ENCODE peak calls at places on chromosomes 7 and 10, in five cellular contexts. One of them, this sample, is unnamed.

GRCh38 chr10:77889277-77889903 is 37.2 kb downstream of the DLG5 start:
- DNase-seq in uterus: no peak
- DNase-seq in GM10248: no peak
- DNase-seq in IMR-90: no peak
- DNase-seq in BE2C: no peak
- DNase-seq in this sample: no peak

GRCh38 chr10:3427316-3427715 is 254.7 kb upstream of the PITRM1 start:
- DNase-seq in GM10248: no peak
- DNase-seq in BE2C: no peak
- DNase-seq in IMR-90: peak; percentile 36
- DNase-seq in uterus: no peak
- DNase-seq in this sample: no peak

GRCh38 chr10:72328045-72328828 is 26.5 kb downstream of the DNAJB12 start:
- DNase-seq in IMR-90: peak; percentile 57
- DNase-seq in uterus: peak; percentile 61
- DNase-seq in GM10248: no peak
- DNase-seq in BE2C: peak; percentile 81
- DNase-seq in this sample: peak; percentile 68

GRCh38 chr7:43278088-43278644 is 165.7 kb downstream of the HECW1 start:
- DNase-seq in GM10248: no peak
- DNase-seq in uterus: no peak
- DNase-seq in BE2C: no peak
- DNase-seq in IMR-90: no peak
- DNase-seq in this sample: no peak

GRCh38 chr10:46232084-46232483 is 54.7 kb upstream of the ANTXRL start:
- DNase-seq in uterus: peak; percentile 2
- DNase-seq in BE2C: no peak
- DNase-seq in GM10248: no peak
- DNase-seq in IMR-90: no peak
- DNase-seq in this sample: no peak

GRCh38 chr7:73967832-73968295 is 60.1 kb upstream of the ELN start:
- DNase-seq in uterus: no peak
- DNase-seq in IMR-90: no peak
- DNase-seq in BE2C: no peak
- DNase-seq in GM10248: no peak
- DNase-seq in this sample: no peak

GRCh38 chr10:74012480-74012879 is 14.6 kb downstream of the VCL start:
- DNase-seq in uterus: no peak
- DNase-seq in GM10248: no peak
- DNase-seq in BE2C: no peak
- DNase-seq in IMR-90: no peak
- DNase-seq in this sample: no peak

GRCh38 chr7:543790-544527 is 24.3 kb upstream of the PDGFA start:
- DNase-seq in uterus: no peak
- DNase-seq in BE2C: no peak
- DNase-seq in GM10248: no peak
- DNase-seq in IMR-90: peak; percentile 13
- DNase-seq in this sample: no peak

GRCh38 chr7:130490888-130491771 is 755 bp upstream of the MEST start:
- DNase-seq in uterus: peak; percentile 56
- DNase-seq in BE2C: no peak
- DNase-seq in GM10248: peak; percentile 59
- DNase-seq in IMR-90: peak; percentile 26
- DNase-seq in this sample: peak; percentile 73

GRCh38 chr10:11609052-11609451 is 2.4 kb downstream of the USP6NL start:
- DNase-seq in IMR-90: no peak
- DNase-seq in uterus: no peak
- DNase-seq in BE2C: no peak
- DNase-seq in GM10248: no peak
- DNase-seq in this sample: no peak

GRCh38 chr7:119630570-119630969 is 642.4 kb upstream of the KCND2 start:
- DNase-seq in uterus: no peak
- DNase-seq in IMR-90: no peak
- DNase-seq in BE2C: no peak
- DNase-seq in GM10248: no peak
- DNase-seq in this sample: no peak

GRCh38 chr7:76054129-76055120 is 6.5 kb downstream of the MDH2 start:
- DNase-seq in IMR-90: peak; percentile 77
- DNase-seq in uterus: no peak
- DNase-seq in BE2C: no peak
- DNase-seq in GM10248: no peak
- DNase-seq in this sample: no peak

GRCh38 chr7:151756076-151756731 is 120.7 kb downstream of the PRKAG2 start:
- DNase-seq in GM10248: peak; percentile 40
- DNase-seq in uterus: peak; percentile 39
- DNase-seq in BE2C: no peak
- DNase-seq in IMR-90: peak; percentile 82
- DNase-seq in this sample: no peak

GRCh38 chr7:40192036-40192435 is 57.2 kb downstream of the SUGCT start:
- DNase-seq in IMR-90: peak; percentile 83
- DNase-seq in uterus: no peak
- DNase-seq in GM10248: no peak
- DNase-seq in BE2C: no peak
- DNase-seq in this sample: no peak

GRCh38 chr7:132424821-132425739 is 151.2 kb downstream of the PLXNA4 start:
- DNase-seq in uterus: no peak
- DNase-seq in IMR-90: no peak
- DNase-seq in GM10248: no peak
- DNase-seq in BE2C: no peak
- DNase-seq in this sample: no peak

GRCh38 chr10:90968448-90969086 is 47.7 kb upstream of the ANKRD1 start:
- DNase-seq in IMR-90: peak; percentile 83
- DNase-seq in BE2C: no peak
- DNase-seq in uterus: no peak
- DNase-seq in GM10248: no peak
- DNase-seq in this sample: no peak

GRCh38 chr7:41975854-41976253 is 261.2 kb downstream of the GLI3 start:
- DNase-seq in GM10248: no peak
- DNase-seq in uterus: no peak
- DNase-seq in IMR-90: no peak
- DNase-seq in BE2C: no peak
- DNase-seq in this sample: no peak

GRCh38 chr10:98361131-98361633 is 53.8 kb downstream of the PYROXD2 start:
- DNase-seq in IMR-90: peak; percentile 100
- DNase-seq in uterus: peak; percentile 86
- DNase-seq in GM10248: no peak
- DNase-seq in BE2C: no peak
- DNase-seq in this sample: no peak

GRCh38 chr7:142301923-142302550 is 44.2 kb upstream of the PRSS58 start:
- DNase-seq in IMR-90: no peak
- DNase-seq in uterus: no peak
- DNase-seq in GM10248: peak; percentile 39
- DNase-seq in BE2C: no peak
- DNase-seq in this sample: no peak

GRCh38 chr7:142300689-142301088 is 42.8 kb upstream of the PRSS58 start:
- DNase-seq in uterus: no peak
- DNase-seq in BE2C: no peak
- DNase-seq in IMR-90: no peak
- DNase-seq in GM10248: no peak
- DNase-seq in this sample: no peak

GRCh38 chr7:142307246-142307900 is 49.5 kb upstream of the PRSS58 start:
- DNase-seq in uterus: no peak
- DNase-seq in IMR-90: no peak
- DNase-seq in BE2C: no peak
- DNase-seq in GM10248: no peak
- DNase-seq in this sample: no peak

GRCh38 chr7:142301299-142301698 is 43.4 kb upstream of the PRSS58 start:
- DNase-seq in uterus: no peak
- DNase-seq in IMR-90: no peak
- DNase-seq in GM10248: no peak
- DNase-seq in BE2C: no peak
- DNase-seq in this sample: no peak

GRCh38 chr7:142303650-142304049 is 45.8 kb upstream of the PRSS58 start:
- DNase-seq in GM10248: no peak
- DNase-seq in IMR-90: no peak
- DNase-seq in uterus: no peak
- DNase-seq in BE2C: no peak
- DNase-seq in this sample: no peak
- TF ChIP-seq CTCF in GM10248: peak; percentile 30
- TF ChIP-seq CTCF in IMR-90: peak; percentile 3
- TF ChIP-seq CTCF in uterus: no peak
- TF ChIP-seq CTCF in BE2C: peak; percentile 38
- TF ChIP-seq CTCF in this sample: no peak

GRCh38 chr7:83478601-83479000 is 170.3 kb downstream of the SEMA3E start:
- DNase-seq in BE2C: no peak
- DNase-seq in uterus: no peak
- DNase-seq in GM10248: no peak
- DNase-seq in IMR-90: no peak
- DNase-seq in this sample: no peak

GRCh38 chr7:83476501-83476900 is 172.4 kb downstream of the SEMA3E start:
- DNase-seq in BE2C: no peak
- DNase-seq in IMR-90: no peak
- DNase-seq in GM10248: no peak
- DNase-seq in uterus: no peak
- DNase-seq in this sample: no peak

GRCh38 chr7:83472376-83472775 is 176.6 kb downstream of the SEMA3E start:
- DNase-seq in IMR-90: no peak
- DNase-seq in GM10248: no peak
- DNase-seq in BE2C: no peak
- DNase-seq in uterus: no peak
- DNase-seq in this sample: no peak

GRCh38 chr7:83469491-83469890 is 179.4 kb downstream of the SEMA3E start:
- DNase-seq in IMR-90: no peak
- DNase-seq in GM10248: no peak
- DNase-seq in uterus: no peak
- DNase-seq in BE2C: no peak
- DNase-seq in this sample: no peak

DNA sequence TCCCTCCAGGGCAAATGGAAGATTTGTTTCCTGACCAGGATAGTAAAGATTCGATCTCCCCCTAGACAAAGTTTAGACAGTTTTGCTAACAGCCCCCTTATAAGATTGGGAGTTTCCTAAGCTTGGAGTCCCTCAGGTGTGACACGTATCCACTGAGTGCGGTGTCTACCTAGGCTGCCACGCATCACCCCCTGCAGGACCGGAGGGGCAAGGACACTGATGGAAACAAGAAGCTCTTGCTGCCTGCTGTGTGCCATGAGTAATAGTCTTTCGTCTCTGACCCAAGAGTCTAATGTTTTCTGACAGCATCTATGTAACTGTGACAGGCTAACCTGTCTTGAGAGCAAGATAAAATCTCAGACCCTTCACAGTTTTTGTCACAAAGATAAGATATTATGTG is 173.5 kb downstream of the SEMA3E start:
- DNase-seq in BE2C: peak; percentile 56
- DNase-seq in GM10248: no peak
- DNase-seq in uterus: no peak
- DNase-seq in IMR-90: no peak
- DNase-seq in this sample: no peak
- TF ChIP-seq CTCF in BE2C: peak; percentile 68
- TF ChIP-seq CTCF in GM10248: no peak
- TF ChIP-seq CTCF in uterus: no peak
- TF ChIP-seq CTCF in IMR-90: no peak
- TF ChIP-seq CTCF in this sample: no peak

GRCh38 chr7:25678215-25678614 is 449.9 kb upstream of the NPVF start:
- DNase-seq in uterus: no peak
- DNase-seq in IMR-90: no peak
- DNase-seq in BE2C: no peak
- DNase-seq in GM10248: no peak
- DNase-seq in this sample: no peak
- TF ChIP-seq CTCF in uterus: no peak
- TF ChIP-seq CTCF in IMR-90: no peak
- TF ChIP-seq CTCF in BE2C: no peak
- TF ChIP-seq CTCF in GM10248: no peak
- TF ChIP-seq CTCF in this sample: no peak

DNA sequence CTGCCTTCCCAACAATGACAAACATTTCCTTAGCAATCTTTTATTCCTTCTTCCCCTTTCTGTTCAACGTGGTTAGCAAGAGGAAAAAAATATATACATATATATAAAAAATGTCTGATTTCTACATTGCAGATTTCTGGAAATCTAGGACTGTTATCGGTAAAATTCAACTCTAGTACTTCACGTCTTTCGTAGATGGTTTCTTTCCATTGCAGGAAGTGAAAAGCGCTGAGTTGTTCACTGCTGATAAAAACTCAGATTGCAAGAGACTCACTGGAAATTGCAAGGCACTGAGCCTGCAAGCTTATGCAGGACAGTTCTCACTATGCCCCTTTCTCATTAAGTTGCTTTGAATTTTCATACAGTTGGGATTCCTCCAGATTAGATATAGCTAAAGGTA is 23.9 kb downstream of the KIN start:
- DNase-seq in GM10248: no peak
- DNase-seq in BE2C: no peak
- DNase-seq in IMR-90: no peak
- DNase-seq in uterus: no peak
- DNase-seq in this sample: no peak
- TF ChIP-seq CTCF in GM10248: no peak
- TF ChIP-seq CTCF in BE2C: no peak
- TF ChIP-seq CTCF in IMR-90: no peak
- TF ChIP-seq CTCF in uterus: no peak
- TF ChIP-seq CTCF in this sample: no peak

GRCh38 chr7:79806161-79806734 is 328.4 kb upstream of the GNAI1 start:
- DNase-seq in uterus: no peak
- DNase-seq in GM10248: no peak
- DNase-seq in IMR-90: peak; percentile 42
- DNase-seq in BE2C: no peak
- DNase-seq in this sample: no peak
- TF ChIP-seq CTCF in uterus: no peak
- TF ChIP-seq CTCF in GM10248: no peak
- TF ChIP-seq CTCF in IMR-90: peak; percentile 60
- TF ChIP-seq CTCF in BE2C: peak; percentile 60
- TF ChIP-seq CTCF in this sample: no peak

DNA sequence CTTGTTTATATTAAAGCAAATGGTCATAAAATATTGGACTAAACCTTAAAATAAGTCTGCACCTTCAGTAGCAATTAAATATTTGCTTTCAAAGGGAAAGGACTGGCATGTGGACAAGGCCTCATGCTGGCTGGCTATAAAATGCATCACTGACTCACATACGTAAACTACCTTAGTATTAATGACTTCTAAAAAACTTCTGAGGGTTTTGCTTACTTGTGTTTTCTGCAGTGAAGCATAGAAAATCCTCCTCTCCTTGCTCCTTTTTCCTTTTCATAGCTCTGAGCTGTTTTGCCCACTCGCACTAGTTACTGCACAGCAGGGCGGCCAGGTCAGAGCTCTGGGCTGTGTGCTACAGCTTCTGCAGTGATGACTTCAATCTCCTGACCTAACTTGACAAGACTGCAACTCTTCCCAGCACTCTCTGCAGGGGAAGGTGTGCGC is 82.3 kb downstream of the CUL2 start:
- DNase-seq in GM10248: no peak
- DNase-seq in uterus: no peak
- DNase-seq in BE2C: no peak
- DNase-seq in IMR-90: peak; percentile 20
- DNase-seq in this sample: no peak
- TF ChIP-seq CTCF in GM10248: no peak
- TF ChIP-seq CTCF in uterus: no peak
- TF ChIP-seq CTCF in BE2C: no peak
- TF ChIP-seq CTCF in IMR-90: no peak
- TF ChIP-seq CTCF in this sample: no peak

GRCh38 chr7:104341545-104341944 is 13.1 kb downstream of the LHFPL3 start:
- DNase-seq in GM10248: no peak
- DNase-seq in uterus: no peak
- DNase-seq in BE2C: peak; percentile 64
- DNase-seq in IMR-90: no peak
- DNase-seq in this sample: no peak
- TF ChIP-seq CTCF in GM10248: no peak
- TF ChIP-seq CTCF in uterus: no peak
- TF ChIP-seq CTCF in BE2C: peak; percentile 78
- TF ChIP-seq CTCF in IMR-90: no peak
- TF ChIP-seq CTCF in this sample: no peak